ENCODE peak calls at places on chromosomes 13 and 19, in four cellular contexts. One of them, this sample, is unnamed.

GRCh38 chr19:9741476-9742171 is 26.9 kb downstream of the ZNF846 start:
- DNase-seq in mammary epithelial cell: peak; percentile 20
- DNase-seq in Panc1: no peak
- DNase-seq in heart left ventricle: no peak
- DNase-seq in this sample: no peak

GRCh38 chr19:10961073-10961762 is 388 bp downstream of the SMARCA4 start:
- DNase-seq in mammary epithelial cell: no peak
- DNase-seq in Panc1: no peak
- DNase-seq in heart left ventricle: peak; percentile 33
- DNase-seq in this sample: peak; percentile 82

GRCh38 chr19:40806385-40807146 is 7.6 kb downstream of the EGLN2 start:
- DNase-seq in heart left ventricle: peak; percentile 89
- DNase-seq in mammary epithelial cell: peak; percentile 63
- DNase-seq in Panc1: no peak
- DNase-seq in this sample: peak; percentile 100

GRCh38 chr19:39444598-39445257 is 654 bp upstream of the SUPT5H start:
- DNase-seq in mammary epithelial cell: peak; percentile 16
- DNase-seq in heart left ventricle: no peak
- DNase-seq in Panc1: no peak
- DNase-seq in this sample: peak; percentile 62

GRCh38 chr13:98321356-98321755 is 144.3 kb upstream of the RNF113B start:
- DNase-seq in mammary epithelial cell: no peak
- DNase-seq in Panc1: no peak
- DNase-seq in heart left ventricle: no peak
- DNase-seq in this sample: no peak

GRCh38 chr19:15614507-15615379 is at the start of gene CYP4F8:
- DNase-seq in Panc1: no peak
- DNase-seq in mammary epithelial cell: no peak
- DNase-seq in heart left ventricle: no peak
- DNase-seq in this sample: no peak

GRCh38 chr19:16234552-16235445 is 37.1 kb downstream of the AP1M1 start:
- DNase-seq in heart left ventricle: no peak
- DNase-seq in mammary epithelial cell: no peak
- DNase-seq in Panc1: no peak
- DNase-seq in this sample: peak; percentile 74

GRCh38 chr19:13748169-13748884 is 16.0 kb upstream of the MRI1 start:
- DNase-seq in Panc1: no peak
- DNase-seq in mammary epithelial cell: peak; percentile 24
- DNase-seq in heart left ventricle: peak; percentile 38
- DNase-seq in this sample: peak; percentile 82

GRCh38 chr13:63304497-63304896 is 1888.8 kb upstream of the PCDH20 start:
- DNase-seq in heart left ventricle: no peak
- DNase-seq in Panc1: no peak
- DNase-seq in mammary epithelial cell: no peak
- DNase-seq in this sample: no peak

GRCh38 chr19:42613666-42614065 is 18.9 kb upstream of the CEACAM8 start:
- DNase-seq in Panc1: no peak
- DNase-seq in mammary epithelial cell: no peak
- DNase-seq in heart left ventricle: no peak
- DNase-seq in this sample: no peak

GRCh38 chr13:51895906-51896888 is 34.4 kb downstream of the CCDC70 start:
- DNase-seq in heart left ventricle: peak; percentile 55
- DNase-seq in mammary epithelial cell: peak; percentile 38
- DNase-seq in Panc1: peak; percentile 17
- DNase-seq in this sample: peak; percentile 84

GRCh38 chr13:76350399-76350798 is 535.8 kb downstream of the KCTD12 start:
- DNase-seq in Panc1: no peak
- DNase-seq in mammary epithelial cell: no peak
- DNase-seq in heart left ventricle: no peak
- DNase-seq in this sample: no peak

GRCh38 chr13:112819111-112819510 is 129.3 kb downstream of the ATP11A start:
- DNase-seq in Panc1: no peak
- DNase-seq in heart left ventricle: no peak
- DNase-seq in mammary epithelial cell: no peak
- DNase-seq in this sample: no peak
- H3K36me3 ChIP-seq in Panc1: peaks cover 2% of the 10 kb centered on the region
- H3K36me3 ChIP-seq in heart left ventricle: peaks cover 79% of the 10 kb centered on the region
- H3K36me3 ChIP-seq in mammary epithelial cell: peaks cover 2% of the 10 kb centered on the region
- H3K36me3 ChIP-seq in this sample: peaks cover 11% of the 10 kb centered on the region

GRCh38 chr19:2793126-2793525 is 7.8 kb downstream of the THOP1 start:
- DNase-seq in Panc1: no peak
- DNase-seq in heart left ventricle: no peak
- DNase-seq in mammary epithelial cell: no peak
- DNase-seq in this sample: no peak
- H3K36me3 ChIP-seq in Panc1: no peaks in the 10 kb centered on the region
- H3K36me3 ChIP-seq in heart left ventricle: peaks cover 32% of the 10 kb centered on the region
- H3K36me3 ChIP-seq in mammary epithelial cell: peaks cover 17% of the 10 kb centered on the region
- H3K36me3 ChIP-seq in this sample: peaks cover 22% of the 10 kb centered on the region

GRCh38 chr19:49657493-49658138 is 8.0 kb downstream of the IRF3 start:
- DNase-seq in heart left ventricle: no peak
- DNase-seq in mammary epithelial cell: no peak
- DNase-seq in Panc1: no peak
- DNase-seq in this sample: no peak
- H3K36me3 ChIP-seq in heart left ventricle: peaks cover 97% of the 10 kb centered on the region
- H3K36me3 ChIP-seq in mammary epithelial cell: peaks cover 31% of the 10 kb centered on the region
- H3K36me3 ChIP-seq in Panc1: no peaks in the 10 kb centered on the region
- H3K36me3 ChIP-seq in this sample: peaks cover 75% of the 10 kb centered on the region

GRCh38 chr19:35021596-35021995 is 8.7 kb upstream of the SCN1B start:
- DNase-seq in Panc1: no peak
- DNase-seq in heart left ventricle: no peak
- DNase-seq in mammary epithelial cell: no peak
- DNase-seq in this sample: peak; percentile 66

GRCh38 chr19:35023428-35023827 is 6.8 kb upstream of the SCN1B start:
- DNase-seq in mammary epithelial cell: no peak
- DNase-seq in heart left ventricle: no peak
- DNase-seq in Panc1: no peak
- DNase-seq in this sample: no peak

GRCh38 chr19:35024095-35024494 is 6.2 kb upstream of the SCN1B start:
- DNase-seq in Panc1: no peak
- DNase-seq in mammary epithelial cell: no peak
- DNase-seq in heart left ventricle: no peak
- DNase-seq in this sample: no peak

GRCh38 chr19:35021016-35021415 is 9.3 kb upstream of the SCN1B start:
- DNase-seq in mammary epithelial cell: no peak
- DNase-seq in Panc1: no peak
- DNase-seq in heart left ventricle: no peak
- DNase-seq in this sample: no peak

DNA sequence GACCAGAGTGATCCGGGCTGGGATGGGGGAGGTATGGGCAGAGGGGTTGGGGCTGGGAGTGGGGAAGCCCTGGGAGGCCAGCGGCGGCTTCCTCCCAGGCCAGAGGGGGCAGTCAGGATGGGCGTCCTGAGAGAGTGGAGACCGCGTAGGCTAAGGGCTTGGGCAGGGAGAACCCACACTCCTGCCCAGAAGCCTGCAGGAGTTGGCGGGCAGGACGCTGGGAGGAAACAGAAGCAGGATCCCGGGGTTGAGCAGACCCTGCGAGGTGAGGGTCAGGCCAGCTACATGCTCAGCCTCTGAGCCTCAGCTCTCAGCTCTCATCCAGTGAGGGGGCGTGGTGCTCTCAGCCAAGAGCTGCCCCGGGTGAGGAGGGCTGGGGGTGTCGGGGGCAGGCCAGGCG is 7.8 kb upstream of the SCN1B start:
- DNase-seq in Panc1: no peak
- DNase-seq in heart left ventricle: no peak
- DNase-seq in mammary epithelial cell: no peak
- DNase-seq in this sample: no peak
- H3K36me3 ChIP-seq in Panc1: no peaks in the 10 kb centered on the region
- H3K36me3 ChIP-seq in heart left ventricle: peaks cover 93% of the 10 kb centered on the region
- H3K36me3 ChIP-seq in mammary epithelial cell: peaks cover 5% of the 10 kb centered on the region
- H3K36me3 ChIP-seq in this sample: peaks cover 65% of the 10 kb centered on the region

GRCh38 chr19:34707661-34708060 is 26.4 kb upstream of the ZNF181 start:
- DNase-seq in Panc1: no peak
- DNase-seq in heart left ventricle: no peak
- DNase-seq in mammary epithelial cell: no peak
- DNase-seq in this sample: no peak

GRCh38 chr19:34711890-34712289 is 22.2 kb upstream of the ZNF181 start:
- DNase-seq in heart left ventricle: no peak
- DNase-seq in Panc1: no peak
- DNase-seq in mammary epithelial cell: no peak
- DNase-seq in this sample: no peak

GRCh38 chr19:34713262-34713637 is 20.8 kb upstream of the ZNF181 start:
- DNase-seq in mammary epithelial cell: no peak
- DNase-seq in Panc1: no peak
- DNase-seq in heart left ventricle: no peak
- DNase-seq in this sample: no peak

GRCh38 chr19:34715357-34715756 is 18.7 kb upstream of the ZNF181 start:
- DNase-seq in Panc1: no peak
- DNase-seq in mammary epithelial cell: no peak
- DNase-seq in heart left ventricle: no peak
- DNase-seq in this sample: no peak

GRCh38 chr19:34712606-34713261 is 21.3 kb upstream of the ZNF181 start:
- DNase-seq in Panc1: peak; percentile 73
- DNase-seq in mammary epithelial cell: peak; percentile 61
- DNase-seq in heart left ventricle: peak; percentile 37
- DNase-seq in this sample: peak; percentile 68
- H3K36me3 ChIP-seq in Panc1: no peaks in the 10 kb centered on the region
- H3K36me3 ChIP-seq in mammary epithelial cell: no peaks in the 10 kb centered on the region
- H3K36me3 ChIP-seq in heart left ventricle: no peaks in the 10 kb centered on the region
- H3K36me3 ChIP-seq in this sample: no peaks in the 10 kb centered on the region

GRCh38 chr19:1269478-1270167 is 491 bp downstream of the CIRBP start:
- DNase-seq in mammary epithelial cell: peak; percentile 79
- DNase-seq in Panc1: no peak
- DNase-seq in heart left ventricle: peak; percentile 92
- DNase-seq in this sample: peak; percentile 99

GRCh38 chr19:1269065-1269477 is at the start of gene CIRBP:
- DNase-seq in heart left ventricle: peak; percentile 100
- DNase-seq in mammary epithelial cell: peak; percentile 98
- DNase-seq in Panc1: no peak
- DNase-seq in this sample: peak; percentile 100

GRCh38 chr19:1271528-1272422 is 2.6 kb downstream of the CIRBP start:
- DNase-seq in Panc1: no peak
- DNase-seq in heart left ventricle: no peak
- DNase-seq in mammary epithelial cell: no peak
- DNase-seq in this sample: no peak

GRCh38 chr19:1270854-1271527 is 1.9 kb downstream of the CIRBP start:
- DNase-seq in Panc1: no peak
- DNase-seq in mammary epithelial cell: no peak
- DNase-seq in heart left ventricle: no peak
- DNase-seq in this sample: no peak

GRCh38 chr19:1270168-1270853 is 1.2 kb downstream of the CIRBP start:
- DNase-seq in mammary epithelial cell: no peak
- DNase-seq in Panc1: no peak
- DNase-seq in heart left ventricle: no peak
- DNase-seq in this sample: no peak
- H3K36me3 ChIP-seq in mammary epithelial cell: peaks cover 22% of the 10 kb centered on the region
- H3K36me3 ChIP-seq in Panc1: no peaks in the 10 kb centered on the region
- H3K36me3 ChIP-seq in heart left ventricle: peaks cover 52% of the 10 kb centered on the region
- H3K36me3 ChIP-seq in this sample: peaks cover 45% of the 10 kb centered on the region